ENCODE peak calls at places on chromosomes 12 and 14, in six cellular contexts. One of them, this sample, is unnamed.

GRCh38 chr14:101078892-101079221 is 175.3 kb upstream of the RTL1 start:
- DNase-seq in kidney tubule cell: no peak
- DNase-seq in kidney epithelial cell: no peak
- DNase-seq in HEK293T: no peak
- DNase-seq in Ammon's horn: no peak
- DNase-seq in Peyer's patch: no peak
- DNase-seq in this sample: no peak

GRCh38 chr12:12624479-12625120 is 12.9 kb downstream of the CREBL2 start:
- DNase-seq in kidney tubule cell: no peak
- DNase-seq in kidney epithelial cell: no peak
- DNase-seq in HEK293T: no peak
- DNase-seq in Ammon's horn: no peak
- DNase-seq in Peyer's patch: no peak
- DNase-seq in this sample: no peak

GRCh38 chr12:132061197-132061596 is 82.9 kb downstream of the DDX51 start:
- DNase-seq in kidney tubule cell: no peak
- DNase-seq in kidney epithelial cell: no peak
- DNase-seq in HEK293T: no peak
- DNase-seq in Ammon's horn: no peak
- DNase-seq in Peyer's patch: no peak
- DNase-seq in this sample: peak; percentile 25

GRCh38 chr12:2673966-2674810 is 120.6 kb upstream of the FKBP4 start:
- DNase-seq in kidney tubule cell: no peak
- DNase-seq in kidney epithelial cell: no peak
- DNase-seq in HEK293T: no peak
- DNase-seq in Ammon's horn: no peak
- DNase-seq in Peyer's patch: no peak
- DNase-seq in this sample: no peak

GRCh38 chr12:64066052-64066451 is 156.0 kb downstream of the KICS2 start:
- DNase-seq in kidney tubule cell: no peak
- DNase-seq in kidney epithelial cell: peak; percentile 70
- DNase-seq in HEK293T: no peak
- DNase-seq in Ammon's horn: no peak
- DNase-seq in Peyer's patch: no peak
- DNase-seq in this sample: no peak

GRCh38 chr12:49403887-49404517 is 36.7 kb downstream of the SPATS2 start:
- DNase-seq in kidney tubule cell: no peak
- DNase-seq in kidney epithelial cell: no peak
- DNase-seq in HEK293T: no peak
- DNase-seq in Ammon's horn: no peak
- DNase-seq in Peyer's patch: no peak
- DNase-seq in this sample: no peak

GRCh38 chr12:81692008-81692407 is 67.1 kb downstream of the PPFIA2 start:
- DNase-seq in kidney tubule cell: peak; percentile 81
- DNase-seq in kidney epithelial cell: no peak
- DNase-seq in HEK293T: no peak
- DNase-seq in Ammon's horn: no peak
- DNase-seq in Peyer's patch: no peak
- DNase-seq in this sample: no peak

GRCh38 chr12:82800185-82800584 is 113.5 kb downstream of the TMTC2 start:
- DNase-seq in kidney tubule cell: no peak
- DNase-seq in kidney epithelial cell: no peak
- DNase-seq in HEK293T: no peak
- DNase-seq in Ammon's horn: no peak
- DNase-seq in Peyer's patch: no peak
- DNase-seq in this sample: no peak

GRCh38 chr12:6691473-6691872 is 2.3 kb upstream of the ZNF384 start:
- DNase-seq in kidney tubule cell: peak; percentile 36
- DNase-seq in kidney epithelial cell: no peak
- DNase-seq in HEK293T: no peak
- DNase-seq in Ammon's horn: no peak
- DNase-seq in Peyer's patch: no peak
- DNase-seq in this sample: peak; percentile 73

GRCh38 chr12:56601503-56601902 is 28.6 kb downstream of the BAZ2A start:
- DNase-seq in kidney tubule cell: no peak
- DNase-seq in kidney epithelial cell: no peak
- DNase-seq in HEK293T: peak; percentile 21
- DNase-seq in Ammon's horn: no peak
- DNase-seq in Peyer's patch: no peak
- DNase-seq in this sample: no peak

GRCh38 chr12:92055877-92056276 is 89.8 kb downstream of the BTG1 start:
- DNase-seq in kidney tubule cell: no peak
- DNase-seq in kidney epithelial cell: no peak
- DNase-seq in HEK293T: no peak
- DNase-seq in Ammon's horn: no peak
- DNase-seq in Peyer's patch: no peak
- DNase-seq in this sample: no peak

GRCh38 chr14:61258985-61259384 is 22.2 kb downstream of the TMEM30B start:
- DNase-seq in kidney tubule cell: no peak
- DNase-seq in kidney epithelial cell: no peak
- DNase-seq in HEK293T: no peak
- DNase-seq in Ammon's horn: no peak
- DNase-seq in Peyer's patch: no peak
- DNase-seq in this sample: peak; percentile 52

GRCh38 chr12:3743803-3744202 is 9.1 kb downstream of the CRACR2A start:
- DNase-seq in kidney tubule cell: no peak
- DNase-seq in kidney epithelial cell: no peak
- DNase-seq in HEK293T: no peak
- DNase-seq in Ammon's horn: no peak
- DNase-seq in Peyer's patch: no peak
- DNase-seq in this sample: peak; percentile 62

GRCh38 chr12:123337053-123337452 is 27.6 kb downstream of the SBNO1 start:
- DNase-seq in kidney tubule cell: no peak
- DNase-seq in kidney epithelial cell: no peak
- DNase-seq in HEK293T: no peak
- DNase-seq in Ammon's horn: peak; percentile 5
- DNase-seq in Peyer's patch: no peak
- DNase-seq in this sample: no peak

GRCh38 chr12:46147144-46147543 is 121.7 kb downstream of the SLC38A1 start:
- DNase-seq in kidney tubule cell: no peak
- DNase-seq in kidney epithelial cell: no peak
- DNase-seq in HEK293T: no peak
- DNase-seq in Ammon's horn: no peak
- DNase-seq in Peyer's patch: no peak
- DNase-seq in this sample: no peak

GRCh38 chr12:91171475-91171874 is 11.1 kb downstream of the DCN start:
- DNase-seq in kidney tubule cell: no peak
- DNase-seq in kidney epithelial cell: no peak
- DNase-seq in HEK293T: no peak
- DNase-seq in Ammon's horn: no peak
- DNase-seq in Peyer's patch: no peak
- DNase-seq in this sample: no peak

GRCh38 chr12:84911331-84912190 is 1.0 kb downstream of the SLC6A15 start:
- DNase-seq in kidney tubule cell: peak; percentile 54
- DNase-seq in kidney epithelial cell: no peak
- DNase-seq in HEK293T: peak; percentile 79
- DNase-seq in Ammon's horn: peak; percentile 87
- DNase-seq in Peyer's patch: no peak
- DNase-seq in this sample: peak; percentile 63

GRCh38 chr14:54627718-54628345 is 60.9 kb downstream of the SAMD4A start:
- DNase-seq in kidney tubule cell: peak; percentile 57
- DNase-seq in kidney epithelial cell: no peak
- DNase-seq in HEK293T: no peak
- DNase-seq in Ammon's horn: peak; percentile 72
- DNase-seq in Peyer's patch: no peak
- DNase-seq in this sample: peak; percentile 77

GRCh38 chr14:66008631-66009030 is 477.5 kb upstream of the CCDC196 start:
- DNase-seq in kidney tubule cell: no peak
- DNase-seq in kidney epithelial cell: no peak
- DNase-seq in HEK293T: no peak
- DNase-seq in Ammon's horn: peak; percentile 5
- DNase-seq in Peyer's patch: no peak
- DNase-seq in this sample: no peak

GRCh38 chr12:57583008-57583831 is 7.8 kb upstream of the PIP4K2C start:
- DNase-seq in kidney tubule cell: peak; percentile 79
- DNase-seq in kidney epithelial cell: peak; percentile 35
- DNase-seq in HEK293T: peak; percentile 88
- DNase-seq in Ammon's horn: peak; percentile 85
- DNase-seq in Peyer's patch: no peak
- DNase-seq in this sample: peak; percentile 77

GRCh38 chr12:110758922-110759321 is 16.2 kb upstream of the PPP1CC start:
- DNase-seq in kidney tubule cell: no peak
- DNase-seq in kidney epithelial cell: no peak
- DNase-seq in HEK293T: no peak
- DNase-seq in Ammon's horn: no peak
- DNase-seq in Peyer's patch: no peak
- DNase-seq in this sample: no peak

GRCh38 chr14:86203843-86204242 is 673.9 kb downstream of the FLRT2 start:
- DNase-seq in kidney tubule cell: no peak
- DNase-seq in kidney epithelial cell: no peak
- DNase-seq in HEK293T: no peak
- DNase-seq in Ammon's horn: no peak
- DNase-seq in Peyer's patch: no peak
- DNase-seq in this sample: no peak

GRCh38 chr14:38107216-38107631 is 100.5 kb upstream of the SSTR1 start:
- DNase-seq in kidney tubule cell: peak; percentile 43
- DNase-seq in kidney epithelial cell: no peak
- DNase-seq in HEK293T: no peak
- DNase-seq in Ammon's horn: no peak
- DNase-seq in Peyer's patch: no peak
- DNase-seq in this sample: no peak

GRCh38 chr12:108826115-108826806 is 31.1 kb downstream of the SSH1 start:
- DNase-seq in kidney tubule cell: peak; percentile 91
- DNase-seq in kidney epithelial cell: peak; percentile 90
- DNase-seq in HEK293T: no peak
- DNase-seq in Ammon's horn: peak; percentile 78
- DNase-seq in Peyer's patch: peak; percentile 53
- DNase-seq in this sample: peak; percentile 98

GRCh38 chr12:92221916-92222315 is 76.3 kb upstream of the BTG1 start:
- DNase-seq in kidney tubule cell: no peak
- DNase-seq in kidney epithelial cell: no peak
- DNase-seq in HEK293T: no peak
- DNase-seq in Ammon's horn: no peak
- DNase-seq in Peyer's patch: no peak
- DNase-seq in this sample: no peak

GRCh38 chr12:120775862-120776552 is 50.4 kb downstream of the ACADS start:
- DNase-seq in kidney tubule cell: no peak
- DNase-seq in kidney epithelial cell: no peak
- DNase-seq in HEK293T: no peak
- DNase-seq in Ammon's horn: peak; percentile 33
- DNase-seq in Peyer's patch: no peak
- DNase-seq in this sample: no peak

GRCh38 chr12:18546399-18546798 is 191.4 kb downstream of the PLCZ1 start:
- DNase-seq in kidney tubule cell: peak; percentile 71
- DNase-seq in kidney epithelial cell: peak; percentile 21
- DNase-seq in HEK293T: no peak
- DNase-seq in Ammon's horn: peak; percentile 14
- DNase-seq in Peyer's patch: no peak
- DNase-seq in this sample: peak; percentile 63

GRCh38 chr14:25516838-25517237 is 466.9 kb upstream of the STXBP6 start:
- DNase-seq in kidney tubule cell: no peak
- DNase-seq in kidney epithelial cell: no peak
- DNase-seq in HEK293T: no peak
- DNase-seq in Ammon's horn: no peak
- DNase-seq in Peyer's patch: no peak
- DNase-seq in this sample: no peak

GRCh38 chr14:105204206-105204930 is 23.3 kb upstream of the NUDT14 start:
- DNase-seq in kidney tubule cell: peak; percentile 89
- DNase-seq in kidney epithelial cell: peak; percentile 28
- DNase-seq in HEK293T: no peak
- DNase-seq in Ammon's horn: peak; percentile 82
- DNase-seq in Peyer's patch: peak; percentile 85
- DNase-seq in this sample: peak; percentile 12

GRCh38 chr14:58467575-58467974 is 40.1 kb downstream of the KIAA0586 start:
- DNase-seq in kidney tubule cell: no peak
- DNase-seq in kidney epithelial cell: no peak
- DNase-seq in HEK293T: no peak
- DNase-seq in Ammon's horn: no peak
- DNase-seq in Peyer's patch: no peak
- DNase-seq in this sample: no peak

GRCh38 chr12:79988368-79988767 is 53.5 kb upstream of the PPP1R12A start:
- DNase-seq in kidney tubule cell: peak; percentile 49
- DNase-seq in kidney epithelial cell: no peak
- DNase-seq in HEK293T: no peak
- DNase-seq in Ammon's horn: no peak
- DNase-seq in Peyer's patch: no peak
- DNase-seq in this sample: peak; percentile 43

GRCh38 chr12:102642199-102642598 is 161.8 kb upstream of the IGF1 start:
- DNase-seq in kidney tubule cell: no peak
- DNase-seq in kidney epithelial cell: no peak
- DNase-seq in HEK293T: no peak
- DNase-seq in Ammon's horn: no peak
- DNase-seq in Peyer's patch: no peak
- DNase-seq in this sample: peak; percentile 68

GRCh38 chr12:21308785-21309184 is 25.9 kb downstream of the SLCO1A2 start:
- DNase-seq in kidney tubule cell: no peak
- DNase-seq in kidney epithelial cell: no peak
- DNase-seq in HEK293T: no peak
- DNase-seq in Ammon's horn: no peak
- DNase-seq in Peyer's patch: no peak
- DNase-seq in this sample: no peak

This sample was measured in AG10803.